ENCODE peak calls at places on chromosome 2, in eight cellular contexts. One of them, this sample, is unnamed.

GRCh38 chr2:231429152-231429551 is 33.6 kb downstream of the B3GNT7 start:
- DNase-seq in RKO: no peak
- DNase-seq in GM06990: no peak
- DNase-seq in naive thymus-derived CD8-positive, alpha-beta T cell: no peak
- DNase-seq in colonic mucosa: no peak
- DNase-seq in stimulated activated CD4-positive, alpha-beta T cell treated with anti-CD3 and anti-CD28 coated beads, TNF-alpha, amount 100 ng/mL, for 1 hour: no peak
- DNase-seq in transverse colon: no peak
- DNase-seq in LNCaP clone FGC: no peak
- DNase-seq in this sample: no peak

GRCh38 chr2:33134086-33134763 is 187.5 kb downstream of the LTBP1 start:
- DNase-seq in RKO: peak
- DNase-seq in GM06990: no peak
- DNase-seq in naive thymus-derived CD8-positive, alpha-beta T cell: no peak
- DNase-seq in colonic mucosa: peak
- DNase-seq in stimulated activated CD4-positive, alpha-beta T cell treated with anti-CD3 and anti-CD28 coated beads, TNF-alpha, amount 100 ng/mL, for 1 hour: no peak
- DNase-seq in transverse colon: peak
- DNase-seq in LNCaP clone FGC: peak
- DNase-seq in this sample: peak

GRCh38 chr2:85326946-85327756 is 638 bp downstream of the TGOLN2 start:
- DNase-seq in RKO: peak
- DNase-seq in GM06990: peak
- DNase-seq in naive thymus-derived CD8-positive, alpha-beta T cell: peak
- DNase-seq in colonic mucosa: peak
- DNase-seq in stimulated activated CD4-positive, alpha-beta T cell treated with anti-CD3 and anti-CD28 coated beads, TNF-alpha, amount 100 ng/mL, for 1 hour: no peak
- DNase-seq in transverse colon: peak
- DNase-seq in LNCaP clone FGC: no peak
- DNase-seq in this sample: no peak

GRCh38 chr2:213238753-213239591 is 45.3 kb upstream of the SPAG16 start:
- DNase-seq in RKO: no peak
- DNase-seq in GM06990: peak
- DNase-seq in naive thymus-derived CD8-positive, alpha-beta T cell: no peak
- DNase-seq in colonic mucosa: no peak
- DNase-seq in stimulated activated CD4-positive, alpha-beta T cell treated with anti-CD3 and anti-CD28 coated beads, TNF-alpha, amount 100 ng/mL, for 1 hour: no peak
- DNase-seq in transverse colon: no peak
- DNase-seq in LNCaP clone FGC: no peak
- DNase-seq in this sample: peak

GRCh38 chr2:44777542-44777941 is 164.0 kb upstream of the SIX3 start:
- DNase-seq in RKO: no peak
- DNase-seq in GM06990: no peak
- DNase-seq in naive thymus-derived CD8-positive, alpha-beta T cell: no peak
- DNase-seq in colonic mucosa: no peak
- DNase-seq in stimulated activated CD4-positive, alpha-beta T cell treated with anti-CD3 and anti-CD28 coated beads, TNF-alpha, amount 100 ng/mL, for 1 hour: no peak
- DNase-seq in transverse colon: peak
- DNase-seq in LNCaP clone FGC: no peak
- DNase-seq in this sample: no peak

GRCh38 chr2:170815746-170816498 is 765 bp upstream of the GAD1 start:
- DNase-seq in RKO: peak
- DNase-seq in GM06990: peak
- DNase-seq in naive thymus-derived CD8-positive, alpha-beta T cell: peak
- DNase-seq in colonic mucosa: peak
- DNase-seq in stimulated activated CD4-positive, alpha-beta T cell treated with anti-CD3 and anti-CD28 coated beads, TNF-alpha, amount 100 ng/mL, for 1 hour: no peak
- DNase-seq in transverse colon: peak
- DNase-seq in LNCaP clone FGC: no peak
- DNase-seq in this sample: peak

GRCh38 chr2:134704173-134704572 is 14.6 kb downstream of the TMEM163 start:
- DNase-seq in RKO: no peak
- DNase-seq in GM06990: no peak
- DNase-seq in naive thymus-derived CD8-positive, alpha-beta T cell: no peak
- DNase-seq in colonic mucosa: no peak
- DNase-seq in stimulated activated CD4-positive, alpha-beta T cell treated with anti-CD3 and anti-CD28 coated beads, TNF-alpha, amount 100 ng/mL, for 1 hour: no peak
- DNase-seq in transverse colon: no peak
- DNase-seq in LNCaP clone FGC: no peak
- DNase-seq in this sample: no peak

GRCh38 chr2:173075781-173076556 is at the start of gene MAP3K20:
- DNase-seq in RKO: peak
- DNase-seq in GM06990: peak
- DNase-seq in naive thymus-derived CD8-positive, alpha-beta T cell: no peak
- DNase-seq in colonic mucosa: peak
- DNase-seq in stimulated activated CD4-positive, alpha-beta T cell treated with anti-CD3 and anti-CD28 coated beads, TNF-alpha, amount 100 ng/mL, for 1 hour: no peak
- DNase-seq in transverse colon: peak
- DNase-seq in LNCaP clone FGC: no peak
- DNase-seq in this sample: peak

GRCh38 chr2:34892286-34892685 is 1293.2 kb upstream of the FAM98A start:
- DNase-seq in RKO: no peak
- DNase-seq in GM06990: no peak
- DNase-seq in naive thymus-derived CD8-positive, alpha-beta T cell: no peak
- DNase-seq in colonic mucosa: no peak
- DNase-seq in stimulated activated CD4-positive, alpha-beta T cell treated with anti-CD3 and anti-CD28 coated beads, TNF-alpha, amount 100 ng/mL, for 1 hour: no peak
- DNase-seq in transverse colon: no peak
- DNase-seq in LNCaP clone FGC: no peak
- DNase-seq in this sample: no peak

GRCh38 chr2:79758042-79758441 is 245.2 kb downstream of the CTNNA2 start:
- DNase-seq in RKO: no peak
- DNase-seq in GM06990: no peak
- DNase-seq in naive thymus-derived CD8-positive, alpha-beta T cell: no peak
- DNase-seq in colonic mucosa: no peak
- DNase-seq in stimulated activated CD4-positive, alpha-beta T cell treated with anti-CD3 and anti-CD28 coated beads, TNF-alpha, amount 100 ng/mL, for 1 hour: no peak
- DNase-seq in transverse colon: no peak
- DNase-seq in LNCaP clone FGC: no peak
- DNase-seq in this sample: no peak

GRCh38 chr2:188475945-188476344 is 184.3 kb downstream of the GULP1 start:
- DNase-seq in RKO: no peak
- DNase-seq in GM06990: no peak
- DNase-seq in naive thymus-derived CD8-positive, alpha-beta T cell: no peak
- DNase-seq in colonic mucosa: no peak
- DNase-seq in stimulated activated CD4-positive, alpha-beta T cell treated with anti-CD3 and anti-CD28 coated beads, TNF-alpha, amount 100 ng/mL, for 1 hour: no peak
- DNase-seq in transverse colon: no peak
- DNase-seq in LNCaP clone FGC: no peak
- DNase-seq in this sample: peak

GRCh38 chr2:9585486-9585885 is 29.9 kb upstream of the ADAM17 start:
- DNase-seq in RKO: no peak
- DNase-seq in GM06990: no peak
- DNase-seq in naive thymus-derived CD8-positive, alpha-beta T cell: no peak
- DNase-seq in colonic mucosa: no peak
- DNase-seq in stimulated activated CD4-positive, alpha-beta T cell treated with anti-CD3 and anti-CD28 coated beads, TNF-alpha, amount 100 ng/mL, for 1 hour: no peak
- DNase-seq in transverse colon: no peak
- DNase-seq in LNCaP clone FGC: no peak
- DNase-seq in this sample: no peak

GRCh38 chr2:237704476-237705224 is 77.3 kb downstream of the LRRFIP1 start:
- DNase-seq in RKO: peak
- DNase-seq in GM06990: no peak
- DNase-seq in naive thymus-derived CD8-positive, alpha-beta T cell: no peak
- DNase-seq in colonic mucosa: no peak
- DNase-seq in stimulated activated CD4-positive, alpha-beta T cell treated with anti-CD3 and anti-CD28 coated beads, TNF-alpha, amount 100 ng/mL, for 1 hour: no peak
- DNase-seq in transverse colon: no peak
- DNase-seq in LNCaP clone FGC: no peak
- DNase-seq in this sample: peak

GRCh38 chr2:196266855-196267254 is 95.5 kb upstream of the STK17B start:
- DNase-seq in RKO: no peak
- DNase-seq in GM06990: no peak
- DNase-seq in naive thymus-derived CD8-positive, alpha-beta T cell: no peak
- DNase-seq in colonic mucosa: no peak
- DNase-seq in stimulated activated CD4-positive, alpha-beta T cell treated with anti-CD3 and anti-CD28 coated beads, TNF-alpha, amount 100 ng/mL, for 1 hour: no peak
- DNase-seq in transverse colon: no peak
- DNase-seq in LNCaP clone FGC: no peak
- DNase-seq in this sample: no peak

GRCh38 chr2:192026716-192027109 is 168.0 kb downstream of the TMEFF2 start:
- DNase-seq in RKO: no peak
- DNase-seq in GM06990: no peak
- DNase-seq in naive thymus-derived CD8-positive, alpha-beta T cell: no peak
- DNase-seq in colonic mucosa: no peak
- DNase-seq in stimulated activated CD4-positive, alpha-beta T cell treated with anti-CD3 and anti-CD28 coated beads, TNF-alpha, amount 100 ng/mL, for 1 hour: no peak
- DNase-seq in transverse colon: no peak
- DNase-seq in LNCaP clone FGC: no peak
- DNase-seq in this sample: no peak

GRCh38 chr2:39666489-39667141 is 898 bp downstream of the TMEM178A start:
- DNase-seq in RKO: no peak
- DNase-seq in GM06990: no peak
- DNase-seq in naive thymus-derived CD8-positive, alpha-beta T cell: no peak
- DNase-seq in colonic mucosa: no peak
- DNase-seq in stimulated activated CD4-positive, alpha-beta T cell treated with anti-CD3 and anti-CD28 coated beads, TNF-alpha, amount 100 ng/mL, for 1 hour: no peak
- DNase-seq in transverse colon: no peak
- DNase-seq in LNCaP clone FGC: no peak
- DNase-seq in this sample: no peak

GRCh38 chr2:161141033-161141432 is 19.2 kb upstream of the TANK start:
- DNase-seq in RKO: no peak
- DNase-seq in GM06990: no peak
- DNase-seq in naive thymus-derived CD8-positive, alpha-beta T cell: no peak
- DNase-seq in colonic mucosa: no peak
- DNase-seq in stimulated activated CD4-positive, alpha-beta T cell treated with anti-CD3 and anti-CD28 coated beads, TNF-alpha, amount 100 ng/mL, for 1 hour: no peak
- DNase-seq in transverse colon: no peak
- DNase-seq in LNCaP clone FGC: no peak
- DNase-seq in this sample: no peak

GRCh38 chr2:105007367-105007766 is 30.5 kb upstream of the MRPS9 start:
- DNase-seq in RKO: no peak
- DNase-seq in GM06990: no peak
- DNase-seq in naive thymus-derived CD8-positive, alpha-beta T cell: no peak
- DNase-seq in colonic mucosa: no peak
- DNase-seq in stimulated activated CD4-positive, alpha-beta T cell treated with anti-CD3 and anti-CD28 coated beads, TNF-alpha, amount 100 ng/mL, for 1 hour: no peak
- DNase-seq in transverse colon: no peak
- DNase-seq in LNCaP clone FGC: no peak
- DNase-seq in this sample: no peak

GRCh38 chr2:200039847-200040246 is 84.5 kb downstream of the MAIP1 start:
- DNase-seq in RKO: no peak
- DNase-seq in GM06990: no peak
- DNase-seq in naive thymus-derived CD8-positive, alpha-beta T cell: no peak
- DNase-seq in colonic mucosa: no peak
- DNase-seq in stimulated activated CD4-positive, alpha-beta T cell treated with anti-CD3 and anti-CD28 coated beads, TNF-alpha, amount 100 ng/mL, for 1 hour: no peak
- DNase-seq in transverse colon: no peak
- DNase-seq in LNCaP clone FGC: no peak
- DNase-seq in this sample: peak

GRCh38 chr2:102063360-102063947 is 71.7 kb downstream of the IL1R2 start:
- DNase-seq in RKO: no peak
- DNase-seq in GM06990: no peak
- DNase-seq in naive thymus-derived CD8-positive, alpha-beta T cell: no peak
- DNase-seq in colonic mucosa: peak
- DNase-seq in stimulated activated CD4-positive, alpha-beta T cell treated with anti-CD3 and anti-CD28 coated beads, TNF-alpha, amount 100 ng/mL, for 1 hour: no peak
- DNase-seq in transverse colon: peak
- DNase-seq in LNCaP clone FGC: no peak
- DNase-seq in this sample: peak

GRCh38 chr2:215797676-215798075 is 215.7 kb downstream of the MREG start:
- DNase-seq in RKO: no peak
- DNase-seq in GM06990: no peak
- DNase-seq in naive thymus-derived CD8-positive, alpha-beta T cell: no peak
- DNase-seq in colonic mucosa: no peak
- DNase-seq in stimulated activated CD4-positive, alpha-beta T cell treated with anti-CD3 and anti-CD28 coated beads, TNF-alpha, amount 100 ng/mL, for 1 hour: no peak
- DNase-seq in transverse colon: no peak
- DNase-seq in LNCaP clone FGC: no peak
- DNase-seq in this sample: peak

GRCh38 chr2:48844418-48845155 is 89.1 kb upstream of the LHCGR start:
- DNase-seq in RKO: no peak
- DNase-seq in GM06990: no peak
- DNase-seq in naive thymus-derived CD8-positive, alpha-beta T cell: no peak
- DNase-seq in colonic mucosa: no peak
- DNase-seq in stimulated activated CD4-positive, alpha-beta T cell treated with anti-CD3 and anti-CD28 coated beads, TNF-alpha, amount 100 ng/mL, for 1 hour: no peak
- DNase-seq in transverse colon: no peak
- DNase-seq in LNCaP clone FGC: no peak
- DNase-seq in this sample: peak

This sample was measured in astrocyte.